ENCODE peak calls at places on chromosomes 1 and 21, in four cellular contexts. Y is lower lobe of right lung; L is stimulated activated CD4-positive, alpha-beta T cell treated with anti-CD3 and anti-CD28 coated beads, Interleukin-15, amount 100 ng/mL, for 24 hours; B is HAP-1. W is an unnamed sample.

GRCh38 chr1:161915051-161915503 is 108.6 kb downstream of the OLFML2B start:
- DNase-seq in Y (no peak), L (peak; percentile 64), B (no peak), W (no peak)

GRCh38 chr1:77948841-77949424 is 29.9 kb downstream of the FUBP1 start:
- DNase-seq in Y (no peak), L (no peak), B (peak; percentile 47), W (no peak)

GRCh38 chr1:212401838-212402582 is 12.7 kb downstream of the PACC1 start:
- DNase-seq in Y (no peak), L (no peak), B (no peak), W (peak; percentile 72)

GRCh38 chr1:241808265-241808664 is 39.7 kb upstream of the EXO1 start:
- DNase-seq in Y (no peak), L (no peak), B (no peak), W (no peak)

GRCh38 chr1:91583326-91583755 is 82.7 kb downstream of the CDC7 start:
- DNase-seq in Y (no peak), L (no peak), B (no peak), W (no peak)

GRCh38 chr1:44652445-44653106 is 21.7 kb downstream of the TMEM53 start:
- DNase-seq in Y (peak; percentile 80), L (peak; percentile 84), B (peak; percentile 56), W (peak; percentile 50)

GRCh38 chr1:205505791-205506190 is 1.3 kb downstream of the CDK18 start:
- DNase-seq in Y (peak; percentile 66), L (no peak), B (no peak), W (no peak)

GRCh38 chr1:20095564-20096434 is 23.5 kb downstream of the PLA2G2D start:
- DNase-seq in Y (no peak), L (no peak), B (no peak), W (no peak)

GRCh38 chr1:54052470-54052933 is 502 bp downstream of the TMEM59 start:
- DNase-seq in Y (no peak), L (peak; percentile 40), B (peak; percentile 39), W (no peak)

GRCh38 chr1:197884173-197884572 is 18.3 kb upstream of the C1orf53 start:
- DNase-seq in Y (no peak), L (no peak), B (no peak), W (no peak)

GRCh38 chr1:208410409-208410808 is 166.2 kb upstream of the PLXNA2 start:
- DNase-seq in Y (no peak), L (no peak), B (no peak), W (no peak)

GRCh38 chr21:39317134-39318090 is 4.0 kb upstream of the BRWD1 start:
- DNase-seq in Y (no peak), L (no peak), B (no peak), W (no peak)

GRCh38 chr1:96510911-96511310 is 210.7 kb upstream of the PTBP2 start:
- DNase-seq in Y (no peak), L (no peak), B (no peak), W (no peak)